ENCODE peak calls at places on chromosomes 7 and 10, in six cellular contexts. B is astrocyte; C is spleen; F is mucosa of descending colon; T is upper lobe of right lung; X is CD8-positive, alpha-beta T cell. P is an unnamed sample. For H3K4me1, the result is how much of the 10 kb centered on the place peaks cover.

GRCh38 chr10:42987121-42987541 is 89.7 kb upstream of the RET start:
- DNase-seq in F (no peak), C (peak), T (peak), B (no peak), X (no peak), P (no peak)

GRCh38 chr10:44325157-44325556 is 59.7 kb downstream of the CXCL12 start:
- DNase-seq in B (no peak), C (no peak), T (no peak), F (no peak), X (no peak), P (peak)

GRCh38 chr10:77004917-77005564 is 632.6 kb downstream of the KCNMA1 start:
- DNase-seq in T (no peak), C (no peak), F (no peak), B (peak), X (no peak), P (no peak)

GRCh38 chr7:130277763-130278643 is 11.3 kb downstream of the CPA2 start:
- DNase-seq in B (peak), F (no peak), T (no peak), C (no peak), X (no peak), P (peak)

GRCh38 chr7:1362301-1362700 is 97.0 kb downstream of the MICALL2 start:
- DNase-seq in F (peak), X (no peak), T (no peak), B (no peak), C (peak), P (no peak)

GRCh38 chr7:107610353-107610752 is 30.3 kb downstream of the BCAP29 start:
- DNase-seq in T (no peak), C (no peak), B (no peak), F (no peak), X (no peak), P (no peak)

GRCh38 chr7:158821173-158822021 is 7.9 kb downstream of the ESYT2 start:
- DNase-seq in X (no peak), F (no peak), T (no peak), B (peak), C (no peak), P (no peak)

GRCh38 chr10:102230264-102230860 is 4.3 kb downstream of the ELOVL3 start:
- DNase-seq in F (peak), T (peak), C (peak), B (no peak), X (peak), P (no peak)

GRCh38 chr7:20206104-20206896 is 10.9 kb downstream of the MACC1 start:
- DNase-seq in T (no peak), B (no peak), F (no peak), C (no peak), X (no peak), P (no peak)

GRCh38 chr10:47238331-47239095 is 61.5 kb upstream of the GDF10 start:
- DNase-seq in C (peak), T (no peak), B (no peak), X (no peak), F (no peak), P (peak)

GRCh38 chr10:12966067-12966466 is 35.4 kb downstream of the CCDC3 start:
- DNase-seq in X (no peak), T (no peak), B (no peak), F (no peak), C (no peak), P (no peak)

DNA sequence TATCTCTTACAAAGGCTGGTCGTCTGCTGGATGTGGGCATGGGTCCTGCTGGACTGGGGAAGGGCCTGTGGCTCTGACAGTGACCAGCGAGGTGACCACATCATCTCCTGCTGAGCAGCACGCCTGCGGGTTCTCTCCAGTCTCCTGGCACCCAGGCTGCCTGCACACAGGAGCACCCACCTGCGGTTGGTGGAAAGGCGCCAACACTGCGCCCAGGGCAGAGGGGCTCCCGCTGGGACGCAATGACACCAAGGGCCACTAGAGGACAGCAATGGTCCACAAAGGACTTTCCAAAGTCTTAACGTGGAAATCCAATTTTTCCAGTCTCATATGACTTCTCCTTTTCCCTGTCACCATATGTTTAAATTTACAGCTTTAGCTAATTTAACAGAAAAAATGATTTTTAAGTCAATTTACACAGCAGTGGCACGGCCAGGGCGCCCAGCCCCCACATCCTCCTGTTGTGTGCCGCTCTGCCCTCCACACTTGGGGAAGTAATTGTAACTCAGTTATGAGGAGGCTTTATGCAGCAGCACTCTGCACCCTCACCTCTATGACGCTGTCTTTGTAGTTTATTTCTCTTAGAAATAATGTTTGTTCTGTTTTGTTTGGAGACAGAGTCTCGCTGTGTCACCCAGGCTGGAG is 38.1 kb downstream of the CFAP46 start:
- DNase-seq in C (peak), X (no peak), F (peak), B (peak), T (peak), P (no peak)
- TF ChIP-seq CTCF in C (peak), X (no peak), F (peak), B (peak), T (peak), P (peak)

GRCh38 chr10:116274141-116274861 is 1.3 kb upstream of the GFRA1 start:
- DNase-seq in T (no peak), X (no peak), B (no peak), C (no peak), F (no peak), P (no peak)
- H3K4me1 ChIP-seq in T (under half), X (under half), B (under half), C (under half), F (under half), P (under half)

GRCh38 chr7:55502209-55502608 is 70.1 kb downstream of the VOPP1 start:
- DNase-seq in C (no peak), X (no peak), B (no peak), T (no peak), F (no peak), P (no peak)

GRCh38 chr7:55505259-55505658 is 67.0 kb downstream of the VOPP1 start:
- DNase-seq in C (no peak), T (no peak), F (no peak), B (no peak), X (no peak), P (no peak)

GRCh38 chr7:55507743-55508142 is 64.6 kb downstream of the VOPP1 start:
- DNase-seq in C (no peak), B (no peak), X (no peak), T (no peak), F (no peak), P (no peak)

GRCh38 chr7:55502988-55503514 is 69.3 kb downstream of the VOPP1 start:
- DNase-seq in B (no peak), C (no peak), F (no peak), T (no peak), X (no peak), P (no peak)

GRCh38 chr7:55504093-55504859 is 68.0 kb downstream of the VOPP1 start:
- DNase-seq in B (peak), X (no peak), F (no peak), C (no peak), T (no peak), P (no peak)
- TF ChIP-seq CTCF in B (no peak), X (no peak), F (no peak), C (no peak), T (no peak), P (no peak)

GRCh38 chr10:114367676-114368391 is 36.5 kb downstream of the AFAP1L2 start:
- DNase-seq in B (peak), T (no peak), F (no peak), X (no peak), C (no peak), P (peak)

GRCh38 chr10:114372179-114372578 is 32.1 kb downstream of the AFAP1L2 start:
- DNase-seq in T (no peak), X (no peak), B (no peak), C (no peak), F (no peak), P (peak)

GRCh38 chr10:114374141-114374791 is 30.0 kb downstream of the AFAP1L2 start:
- DNase-seq in C (no peak), F (no peak), T (no peak), X (no peak), B (no peak), P (no peak)

GRCh38 chr10:114370199-114370598 is 34.1 kb downstream of the AFAP1L2 start:
- DNase-seq in F (no peak), T (no peak), B (peak), C (no peak), X (no peak), P (no peak)

DNA sequence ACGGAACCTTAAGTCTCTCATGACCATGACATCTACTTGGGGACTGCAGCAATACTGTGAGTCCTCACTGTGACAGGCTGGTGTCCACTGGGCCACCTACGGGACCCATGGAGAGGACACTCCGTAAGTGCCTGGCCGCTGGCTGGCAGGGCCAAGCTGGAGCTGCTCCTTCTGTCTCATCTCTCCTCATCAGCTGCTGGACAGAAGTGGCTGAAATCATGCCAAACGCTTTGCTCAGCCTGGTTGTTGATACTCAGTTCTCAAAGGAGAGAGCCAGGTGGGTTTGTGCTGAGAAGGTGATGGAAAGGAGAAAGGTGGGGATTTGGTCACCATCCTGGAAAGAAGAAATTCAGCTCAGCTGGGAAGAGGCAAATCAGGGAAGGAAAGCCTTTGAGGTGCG is 33.3 kb downstream of the AFAP1L2 start:
- DNase-seq in X (no peak), F (no peak), C (no peak), T (no peak), B (no peak), P (no peak)
- H3K4me1 ChIP-seq in X (under half), F (under half), C (under half), T (under half), B (under half), P (half or more)

GRCh38 chr10:127942811-127943210 is 35.9 kb downstream of the PTPRE start:
- DNase-seq in X (no peak), T (no peak), F (no peak), B (no peak), C (no peak), P (no peak)

GRCh38 chr10:127943336-127943910 is 36.5 kb downstream of the PTPRE start:
- DNase-seq in T (no peak), X (no peak), F (no peak), C (no peak), B (no peak), P (no peak)

GRCh38 chr10:127945948-127946347 is 39.0 kb downstream of the PTPRE start:
- DNase-seq in F (no peak), X (no peak), C (no peak), T (no peak), B (no peak), P (no peak)

GRCh38 chr10:127945335-127945734 is 38.4 kb downstream of the PTPRE start:
- DNase-seq in T (no peak), X (no peak), F (no peak), B (no peak), C (no peak), P (no peak)

GRCh38 chr10:127944256-127944655 is 37.4 kb downstream of the PTPRE start:
- DNase-seq in T (no peak), C (no peak), X (no peak), B (no peak), F (no peak), P (no peak)
- TF ChIP-seq CTCF in T (no peak), C (no peak), X (no peak), B (no peak), F (no peak), P (no peak)

GRCh38 chr7:21550821-21551531 is 8.1 kb downstream of the DNAH11 start:
- DNase-seq in X (no peak), C (no peak), T (no peak), F (no peak), B (no peak), P (peak)
- H3K4me1 ChIP-seq in X (under half), C (under half), T (under half), F (under half), B (under half), P (under half)

DNA sequence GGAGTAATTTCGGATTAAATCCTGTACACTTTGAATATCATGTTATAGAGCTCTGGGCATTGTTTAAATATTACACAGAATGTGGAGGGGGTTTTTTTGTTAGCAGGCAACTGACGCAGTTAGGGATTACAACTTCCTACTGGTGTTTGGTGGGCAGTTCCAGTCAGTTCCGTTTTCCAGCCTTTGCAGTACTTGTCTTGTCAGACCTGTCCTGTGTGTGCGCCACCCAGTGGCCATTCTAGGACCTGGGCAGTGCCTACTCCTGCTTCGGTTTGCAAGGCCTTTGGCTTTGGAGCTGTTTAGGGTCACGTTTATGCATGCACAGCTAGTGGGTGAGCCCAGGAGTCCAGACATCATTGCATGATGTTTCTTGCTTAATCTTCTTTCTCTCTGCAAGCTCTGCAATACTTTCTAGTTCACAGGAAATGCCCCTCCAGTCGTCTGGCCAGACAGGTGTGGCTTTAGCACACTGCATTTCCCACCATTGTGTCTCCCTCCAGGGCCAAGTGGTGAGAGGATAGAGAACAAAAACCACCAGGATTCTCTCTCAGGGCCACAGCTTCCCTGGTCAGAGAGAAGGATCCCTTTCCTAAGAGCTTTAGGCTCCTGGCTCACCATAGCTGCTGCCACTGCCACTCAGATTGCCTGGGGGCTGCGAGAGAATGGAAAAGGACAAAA is 96.5 kb upstream of the TARP start:
- DNase-seq in X (peak), C (peak), F (peak), T (peak), B (no peak), P (peak)
- TF ChIP-seq CTCF in X (peak), C (peak), F (peak), T (peak), B (peak), P (peak)